ENCODE peak calls at places on chromosome 6, in five cellular contexts. Y is right atrium auricular region, N is SJSA1, C is suprapubic skin, K is BE2C. J is an unnamed sample. For H3K36me3 and H3K9me3, the result is how much of the 10 kb centered on the place peaks cover.

GRCh38 chr6:161068296-161068695 is 76.7 kb downstream of the MAP3K4 start:
- DNase-seq in Y (no peak), K (no peak), N (no peak), C (no peak), J (no peak)

GRCh38 chr6:23420659-23421350 is 705.2 kb upstream of the NRSN1 start:
- DNase-seq in Y (no peak), N (no peak), C (no peak), K (no peak), J (no peak)

GRCh38 chr6:119334535-119335264 is 14.9 kb downstream of the MAN1A1 start:
- DNase-seq in N (no peak), K (no peak), Y (no peak), C (no peak), J (no peak)

GRCh38 chr6:52576054-52576391 is 837 bp downstream of the TRAM2 start:
- DNase-seq in C (no peak), Y (no peak), K (no peak), N (no peak), J (no peak)

GRCh38 chr6:4808396-4808795 is 32.2 kb downstream of the CDYL start:
- DNase-seq in N (no peak), C (no peak), Y (no peak), K (no peak), J (no peak)

GRCh38 chr6:45495404-45496084 is 117.8 kb upstream of the SUPT3H start:
- DNase-seq in Y (no peak), K (no peak), N (no peak), C (no peak), J (no peak)

GRCh38 chr6:158053377-158054313 is 72.0 kb downstream of the SYNJ2 start:
- DNase-seq in K (no peak), C (peak), N (no peak), Y (no peak), J (no peak)

GRCh38 chr6:37019065-37019450 is 13.6 kb downstream of the FGD2 start:
- DNase-seq in N (no peak), K (peak), C (no peak), Y (no peak), J (no peak)

GRCh38 chr6:160788806-160789205 is 86.8 kb downstream of the PLG start:
- DNase-seq in C (no peak), K (no peak), N (no peak), Y (no peak), J (no peak)

GRCh38 chr6:150271501-150272263 is 97.1 kb upstream of the IYD start:
- DNase-seq in K (no peak), C (no peak), N (no peak), Y (no peak), J (no peak)

GRCh38 chr6:2900821-2901644 is 2.1 kb downstream of the SERPINB9 start:
- DNase-seq in N (no peak), C (no peak), K (no peak), Y (no peak), J (no peak)

GRCh38 chr6:144310761-144311160 is 25.6 kb downstream of the UTRN start:
- DNase-seq in C (no peak), Y (no peak), K (no peak), N (no peak), J (no peak)

GRCh38 chr6:166911248-166911677 is 45.1 kb downstream of the RNASET2 start:
- DNase-seq in Y (no peak), K (no peak), C (no peak), N (no peak), J (no peak)

GRCh38 chr6:111482236-111482958 is 621 bp downstream of the REV3L start:
- DNase-seq in N (peak), Y (peak), C (peak), K (peak), J (peak)

GRCh38 chr6:103783344-103783743 is 1076.4 kb downstream of the HACE1 start:
- DNase-seq in Y (no peak), C (no peak), K (peak), N (no peak), J (no peak)

GRCh38 chr6:143233563-143234285 is 173.0 kb downstream of the AIG1 start:
- DNase-seq in N (no peak), K (no peak), Y (no peak), C (no peak), J (no peak)

GRCh38 chr6:109687271-109687721 is 3.7 kb downstream of the AK9 start:
- DNase-seq in N (no peak), K (no peak), Y (peak), C (no peak), J (peak)

GRCh38 chr6:104531591-104531990 is 328.1 kb downstream of the HACE1 start:
- DNase-seq in K (no peak), N (no peak), C (no peak), Y (no peak), J (no peak)

GRCh38 chr6:17928514-17929430 is 58.7 kb downstream of the KIF13A start:
- DNase-seq in K (no peak), C (no peak), Y (no peak), N (peak), J (no peak)
- H3K4me3 ChIP-seq in K (no peak), C (no peak), Y (no peak), N (no peak), J (no peak)

GRCh38 chr6:44396968-44397367 is 9.5 kb downstream of the CDC5L start:
- DNase-seq in Y (no peak), N (no peak), C (no peak), K (no peak), J (no peak)
- H3K36me3 ChIP-seq in Y (half or more), N (half or more), C (half or more), K (half or more), J (half or more)

GRCh38 chr6:147301070-147301469 is 96.9 kb downstream of the STXBP5 start:
- DNase-seq in N (no peak), K (no peak), C (no peak), Y (no peak), J (no peak)
- H3K9me3 ChIP-seq in N (under half), K (under half), C (under half), Y (under half), J (under half)

GRCh38 chr6:34425132-34425497 is 754 bp downstream of the RPS10 start:
- DNase-seq in N (no peak), C (no peak), K (no peak), Y (no peak), J (no peak)

GRCh38 chr6:34418367-34418766 is 7.5 kb downstream of the RPS10 start:
- DNase-seq in N (no peak), Y (no peak), K (no peak), C (no peak), J (no peak)

GRCh38 chr6:34424200-34425131 is 1.4 kb downstream of the RPS10 start:
- DNase-seq in C (no peak), Y (no peak), K (no peak), N (no peak), J (no peak)

GRCh38 chr6:34425498-34426410 is at the start of gene RPS10:
- DNase-seq in Y (peak), N (peak), C (peak), K (peak), J (peak)

GRCh38 chr6:34423254-34423653 is 2.6 kb downstream of the RPS10 start:
- DNase-seq in K (no peak), C (no peak), N (no peak), Y (no peak), J (no peak)
- H3K4me3 ChIP-seq in K (no peak), C (no peak), N (no peak), Y (no peak), J (no peak)

J was measured in MG63.